ENCODE peak calls at places on chromosomes 13 and 19, in six cellular contexts. M is AG09309; S is tibial artery; C is IMR-90; O is GM12864; W is activated CD8-positive, alpha-beta T cell treated with anti-CD3 and anti-CD28 coated beads for 36 hours. D is an unnamed sample.

GRCh38 chr19:42276821-42277220 is 7.8 kb downstream of the CIC start:
- DNase-seq in W (peak), S (no peak), M (no peak), C (no peak), O (no peak), D (no peak)

GRCh38 chr19:58317481-58318072 is 9.2 kb upstream of the ZSCAN22 start:
- DNase-seq in O (no peak), S (no peak), W (peak), M (no peak), C (peak), D (no peak)

GRCh38 chr19:3890590-3890989 is 10.1 kb downstream of the ATCAY start:
- DNase-seq in O (no peak), M (no peak), W (no peak), S (no peak), C (no peak), D (no peak)

GRCh38 chr13:42048625-42049453 is at the start of gene DGKH:
- DNase-seq in M (no peak), W (peak), S (peak), C (peak), O (no peak), D (peak)

GRCh38 chr19:49389406-49389805 is 1.4 kb downstream of the KASH5 start:
- DNase-seq in C (no peak), S (no peak), O (no peak), W (no peak), M (no peak), D (no peak)

GRCh38 chr13:30659980-30660379 is 42.3 kb downstream of the USPL1 start:
- DNase-seq in S (no peak), C (no peak), M (no peak), O (no peak), W (no peak), D (no peak)

GRCh38 chr19:41792513-41793413 is 3.6 kb upstream of the CEACAM3 start:
- DNase-seq in W (peak), S (no peak), M (peak), O (no peak), C (peak), D (no peak)

GRCh38 chr13:32471187-32471922 is 43.4 kb upstream of the N4BP2L1 start:
- DNase-seq in S (no peak), C (peak), W (no peak), O (no peak), M (no peak), D (no peak)

GRCh38 chr19:57964761-57965160 is 9.6 kb downstream of the C19orf18 start:
- DNase-seq in M (no peak), O (no peak), W (no peak), C (no peak), S (no peak), D (no peak)

GRCh38 chr19:38657633-38658222 is 10.3 kb downstream of the ACTN4 start:
- DNase-seq in S (no peak), C (peak), M (peak), O (no peak), W (peak), D (no peak)

GRCh38 chr13:24203726-24204295 is 43.3 kb downstream of the SPATA13 start:
- DNase-seq in S (no peak), W (peak), M (no peak), O (no peak), C (peak), D (no peak)

GRCh38 chr13:110390572-110390971 is 83.5 kb downstream of the COL4A2 start:
- DNase-seq in O (no peak), W (no peak), C (peak), S (no peak), M (no peak), D (no peak)

GRCh38 chr19:49512970-49513745 is 697 bp downstream of the FCGRT start:
- DNase-seq in M (no peak), O (no peak), S (no peak), W (peak), C (no peak), D (no peak)

GRCh38 chr19:29400917-29401711 is 124.7 kb upstream of the VSTM2B start:
- DNase-seq in M (no peak), O (no peak), W (no peak), S (no peak), C (no peak), D (no peak)

DNA sequence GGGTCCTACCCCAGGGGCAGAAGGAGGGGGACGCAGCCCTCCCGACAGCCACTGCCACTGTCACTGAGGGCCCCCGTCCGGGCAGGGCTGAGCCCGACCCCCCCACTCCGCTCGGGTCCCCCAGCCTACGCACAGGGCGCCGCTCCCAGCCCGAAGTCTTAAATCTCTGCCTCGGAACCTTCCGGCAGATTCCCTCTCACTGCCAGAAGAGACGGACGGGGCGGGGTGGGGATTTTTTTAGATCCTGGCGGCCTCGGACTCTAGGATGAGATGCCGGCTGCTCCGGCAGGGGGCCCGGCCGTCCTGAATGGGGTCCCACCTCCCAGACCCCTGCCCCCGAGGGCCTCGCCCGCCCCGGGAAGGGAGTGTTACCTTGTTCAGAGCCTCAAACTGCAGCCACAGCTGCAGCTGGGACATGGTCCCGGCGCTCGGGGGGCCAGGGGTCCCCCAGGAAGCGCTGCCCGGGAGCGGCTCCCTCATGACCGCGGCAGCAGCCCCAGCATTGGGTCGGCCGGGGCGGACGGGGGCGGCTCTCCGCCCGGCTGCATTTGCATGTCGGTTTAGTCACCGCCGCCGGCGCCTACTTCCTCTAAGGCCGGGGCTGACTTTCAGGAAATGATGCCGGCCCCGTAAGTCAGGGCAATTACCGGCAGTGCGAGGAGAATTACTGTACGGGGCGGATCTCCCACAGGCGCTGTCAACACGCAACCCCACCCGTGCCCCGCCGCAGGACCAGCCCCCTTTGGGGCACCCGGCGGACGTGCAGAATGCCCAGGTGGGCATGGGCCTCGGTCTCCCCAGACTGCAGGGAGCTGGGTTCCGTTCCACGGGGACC is 28.1 kb downstream of the GPX4 start:
- DNase-seq in S (peak), O (peak), W (peak), C (peak), M (peak), D (no peak)
- TF ChIP-seq CTCF in S (peak), O (peak), W (no peak), C (peak), M (peak), D (no peak)

GRCh38 chr19:23305555-23305954 is 55.4 kb upstream of the ZNF724 start:
- DNase-seq in S (no peak), W (no peak), M (no peak), C (no peak), O (no peak), D (no peak)
- TF ChIP-seq CTCF in S (no peak), W (no peak), M (no peak), C (no peak), O (no peak), D (no peak)

GRCh38 chr13:26095846-26096245 is 44.0 kb upstream of the SHISA2 start:
- DNase-seq in M (no peak), C (no peak), O (no peak), S (no peak), W (no peak), D (no peak)

GRCh38 chr13:26095338-26095737 is 43.5 kb upstream of the SHISA2 start:
- DNase-seq in O (no peak), M (no peak), S (no peak), C (no peak), W (no peak), D (no peak)
- TF ChIP-seq CTCF in O (no peak), M (no peak), S (no peak), C (no peak), W (no peak), D (peak)

GRCh38 chr19:10870955-10871603 is at the start of gene CARM1:
- DNase-seq in O (peak), S (peak), W (peak), C (peak), M (peak), D (peak)
- TF ChIP-seq CTCF in O (peak), S (peak), W (no peak), C (peak), M (peak), D (peak)

DNA sequence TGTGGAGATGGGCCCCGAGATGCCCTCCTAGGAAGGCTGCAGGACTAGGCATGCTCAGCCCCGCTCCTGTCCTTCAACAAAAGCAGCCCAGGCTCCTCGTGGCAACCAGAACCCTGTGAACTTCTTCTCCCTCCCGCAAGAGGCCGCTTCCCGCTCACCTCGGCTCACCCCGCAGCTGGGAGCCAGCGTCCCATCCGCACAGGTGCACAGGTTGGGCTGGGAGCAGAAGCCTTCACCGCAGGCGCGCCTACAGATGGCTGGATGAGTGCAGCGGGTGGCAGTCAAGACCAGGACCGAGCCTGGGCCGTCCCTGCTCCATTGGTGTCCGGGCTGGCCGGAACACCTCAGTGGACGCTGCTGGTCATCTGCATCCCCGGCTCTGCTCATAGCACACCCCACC is 3.4 kb downstream of the FBN3 start:
- DNase-seq in C (no peak), W (no peak), M (no peak), O (no peak), S (no peak), D (no peak)
- TF ChIP-seq CTCF in C (no peak), W (no peak), M (no peak), O (no peak), S (no peak), D (no peak)

DNA sequence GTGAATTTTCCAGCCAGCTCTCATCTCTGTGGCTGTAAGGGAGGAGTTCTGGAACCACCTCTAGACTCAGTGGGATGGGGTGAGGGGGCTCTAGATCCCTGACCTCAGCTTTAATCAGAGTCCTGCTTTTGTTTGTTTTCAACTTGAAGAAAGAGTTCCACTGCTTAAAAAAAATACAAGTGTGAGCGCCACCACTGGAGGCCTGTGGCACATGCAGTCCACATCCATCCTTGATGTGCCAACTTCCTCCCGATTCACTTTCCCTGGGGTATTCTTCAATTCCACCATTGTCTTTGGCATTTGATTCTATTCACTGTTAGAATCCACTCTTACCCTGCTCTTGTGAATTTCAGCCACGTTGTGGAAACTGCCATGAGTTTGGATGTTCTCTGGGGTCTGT is 62.4 kb upstream of the GJB6 start:
- DNase-seq in C (no peak), W (no peak), M (no peak), O (no peak), S (no peak), D (no peak)
- TF ChIP-seq CTCF in C (no peak), W (no peak), M (no peak), O (peak), S (no peak), D (no peak)

GRCh38 chr19:5326986-5327623 is 13.5 kb downstream of the PTPRS start:
- DNase-seq in O (no peak), C (no peak), W (no peak), M (no peak), S (no peak), D (no peak)
- TF ChIP-seq CTCF in O (no peak), C (no peak), W (no peak), M (no peak), S (no peak), D (no peak)

GRCh38 chr19:47813995-47814328 is 7.8 kb upstream of the CRX start:
- DNase-seq in S (no peak), W (no peak), M (no peak), C (no peak), O (no peak), D (no peak)

DNA sequence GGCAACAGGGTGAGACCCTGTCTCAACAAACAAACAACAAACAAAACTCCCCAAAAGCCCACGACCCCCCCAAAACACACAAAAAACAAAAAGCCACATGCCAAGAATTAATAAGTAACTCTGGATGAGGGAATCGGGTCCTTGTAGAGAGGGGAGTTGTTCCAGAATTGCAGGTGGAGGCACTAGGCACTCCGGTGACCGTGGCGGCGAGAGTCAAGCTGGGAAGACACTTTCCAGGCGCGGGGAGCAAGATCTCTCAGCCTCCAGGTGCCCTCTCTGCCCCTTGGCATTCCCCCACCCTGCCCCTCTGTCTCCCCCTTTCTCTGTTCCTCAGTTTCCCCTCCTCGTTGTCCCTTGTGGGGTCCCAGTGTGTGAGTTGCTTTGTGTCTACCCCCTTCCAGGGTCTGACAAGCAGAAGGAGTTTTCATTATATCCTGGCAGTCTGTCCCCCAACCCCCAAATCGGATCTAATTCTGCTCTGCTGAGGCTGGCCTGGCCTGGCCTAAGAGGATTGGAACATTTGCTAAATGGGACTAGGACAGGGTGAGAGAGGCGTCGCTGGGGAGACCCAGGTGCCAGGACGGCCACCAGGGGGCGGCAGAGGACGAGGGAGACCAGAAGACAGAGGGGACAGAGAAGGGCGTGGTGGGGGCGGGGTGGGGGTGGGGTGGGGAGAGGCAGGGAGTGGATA is 8.3 kb upstream of the CRX start:
- DNase-seq in S (no peak), O (no peak), M (no peak), W (peak), C (peak), D (peak)
- TF ChIP-seq CTCF in S (peak), O (peak), M (peak), W (peak), C (peak), D (peak)

GRCh38 chr13:51937320-51938290 is 73.6 kb downstream of the ATP7B start:
- DNase-seq in W (no peak), C (no peak), S (no peak), M (no peak), O (no peak), D (no peak)

GRCh38 chr13:51934461-51935087 is 72.8 kb downstream of the CCDC70 start:
- DNase-seq in S (no peak), C (no peak), W (no peak), O (no peak), M (no peak), D (no peak)

GRCh38 chr13:51938454-51938853 is 72.8 kb downstream of the ATP7B start:
- DNase-seq in M (no peak), S (no peak), W (no peak), O (no peak), C (no peak), D (no peak)

GRCh38 chr13:51933466-51934058 is 71.8 kb downstream of the CCDC70 start:
- DNase-seq in S (no peak), O (no peak), C (no peak), M (no peak), W (no peak), D (no peak)

DNA sequence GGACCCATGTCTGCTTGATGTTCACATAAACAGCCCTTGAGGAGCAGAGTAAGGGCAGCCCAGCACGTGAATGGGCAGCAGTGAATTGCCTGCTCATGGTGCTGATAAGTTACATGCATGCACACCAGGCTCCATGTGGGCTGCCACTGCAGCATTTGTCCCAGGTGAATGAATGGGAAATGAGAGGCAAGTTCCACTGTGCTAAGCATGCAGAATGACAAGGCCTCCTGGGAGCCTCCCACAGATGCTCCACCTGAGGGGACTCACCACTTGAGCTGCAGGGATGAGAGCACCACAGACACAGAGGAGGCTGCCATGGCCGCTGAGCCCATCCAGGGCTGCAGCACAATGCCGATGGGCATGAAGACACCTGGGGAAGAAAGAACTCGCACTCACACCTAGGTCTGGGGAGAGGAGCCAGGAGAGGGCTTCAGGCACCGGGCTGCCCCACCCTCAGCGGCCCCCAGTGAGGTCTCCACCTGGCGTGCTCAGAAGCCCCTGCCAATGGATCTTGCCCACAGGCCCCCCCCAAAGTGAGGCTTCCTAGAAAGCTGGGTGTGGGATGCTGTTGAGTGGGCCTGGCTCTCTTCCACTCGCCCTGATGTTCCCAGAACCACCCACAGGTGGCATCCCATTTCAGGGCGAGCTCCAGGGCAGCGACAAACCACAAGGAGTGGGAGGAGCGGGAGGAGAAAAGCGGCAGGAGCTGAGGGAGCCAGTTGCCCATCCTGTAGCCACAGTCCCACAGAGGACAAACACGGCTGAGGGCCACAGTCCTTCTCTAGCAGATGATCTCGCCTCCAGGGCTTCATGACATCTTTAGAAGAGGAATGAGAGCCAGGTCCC is 73.8 kb downstream of the CCDC70 start:
- DNase-seq in W (no peak), C (no peak), M (no peak), S (no peak), O (no peak), D (no peak)
- TF ChIP-seq CTCF in W (no peak), C (peak), M (peak), S (no peak), O (peak), D (peak)

GRCh38 chr19:12885749-12886706 is 973 bp downstream of the KLF1 start:
- DNase-seq in M (no peak), O (no peak), W (no peak), S (no peak), C (no peak), D (no peak)

GRCh38 chr19:12884627-12884925 is 2.4 kb downstream of the KLF1 start:
- DNase-seq in O (no peak), C (no peak), M (no peak), W (no peak), S (no peak), D (no peak)

GRCh38 chr19:12884926-12885748 is 1.9 kb downstream of the KLF1 start:
- DNase-seq in C (peak), M (no peak), O (peak), S (peak), W (peak), D (no peak)

GRCh38 chr19:12884202-12884601 is 2.8 kb downstream of the KLF1 start:
- DNase-seq in O (no peak), M (no peak), S (no peak), W (no peak), C (no peak), D (no peak)

DNA sequence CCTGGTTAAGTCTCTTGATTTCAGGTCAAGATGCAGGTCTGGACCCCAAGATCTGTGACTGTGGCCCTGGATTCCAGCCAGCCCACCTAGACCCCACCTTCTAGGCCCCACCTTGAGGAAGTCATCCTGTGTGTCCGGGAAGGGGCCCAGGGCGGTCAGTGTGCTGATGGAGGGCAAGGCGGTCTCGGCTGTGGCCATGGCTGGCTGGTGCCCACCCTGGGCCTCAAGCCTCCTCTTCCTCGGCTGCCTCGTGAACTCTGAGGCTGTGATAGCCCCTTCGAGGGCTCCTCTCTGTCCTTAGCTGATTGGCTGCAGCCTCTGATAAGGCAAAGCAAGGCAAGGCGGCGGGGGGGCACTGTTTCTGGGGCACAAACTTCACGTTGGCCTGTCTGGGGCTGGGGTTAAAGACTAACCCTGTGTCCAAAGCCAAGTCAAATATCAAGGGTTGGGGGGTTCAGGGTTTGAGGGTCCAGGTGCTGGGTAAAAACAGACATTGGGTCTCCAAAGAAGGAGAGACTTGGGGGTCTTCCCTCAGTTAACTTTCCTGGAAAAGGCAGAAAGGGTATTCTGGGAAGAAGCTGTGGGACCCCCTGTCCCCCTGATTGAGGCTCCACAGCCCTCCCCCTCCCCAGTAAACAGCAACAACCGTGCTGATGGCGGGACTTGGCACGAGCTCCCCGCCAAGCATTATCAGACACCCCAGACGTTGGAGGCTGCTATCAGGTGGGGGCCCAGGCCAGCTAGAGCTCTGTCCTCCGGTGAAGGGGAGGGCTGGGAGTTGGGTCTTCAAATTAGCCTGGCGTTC is at the start of gene KLF1:
- DNase-seq in M (no peak), W (no peak), S (no peak), C (no peak), O (no peak), D (no peak)
- TF ChIP-seq CTCF in M (no peak), W (no peak), S (no peak), C (no peak), O (no peak), D (no peak)

D was measured in osteocyte.